ENCODE peak calls at places on chromosome 10, in nine cellular contexts. One of them, this sample, is unnamed.
A peak's percentile ranks its signal among the peaks of the same experiment; 100 is the strongest.

GRCh38 chr10:117405730-117406129 is 30.5 kb upstream of the PDZD8 start:
- DNase-seq in psoas muscle: no peak
- DNase-seq in retina: no peak
- DNase-seq in prostate gland: no peak
- DNase-seq in choroid plexus epithelial cell: no peak
- DNase-seq in SJCRH30: no peak
- DNase-seq in heart left ventricle: no peak
- DNase-seq in CD4-positive, alpha-beta memory T cell: no peak
- DNase-seq in CD8-positive, alpha-beta memory T cell: no peak
- DNase-seq in this sample: no peak

GRCh38 chr10:124614003-124614659 is 130.0 kb downstream of the FAM53B start:
- DNase-seq in psoas muscle: no peak
- DNase-seq in retina: no peak
- DNase-seq in prostate gland: no peak
- DNase-seq in choroid plexus epithelial cell: no peak
- DNase-seq in SJCRH30: no peak
- DNase-seq in heart left ventricle: no peak
- DNase-seq in CD4-positive, alpha-beta memory T cell: no peak
- DNase-seq in CD8-positive, alpha-beta memory T cell: no peak
- DNase-seq in this sample: no peak

GRCh38 chr10:18005781-18006456 is 54.2 kb downstream of the SLC39A12 start:
- DNase-seq in psoas muscle: no peak
- DNase-seq in retina: no peak
- DNase-seq in prostate gland: no peak
- DNase-seq in choroid plexus epithelial cell: peak; percentile 93
- DNase-seq in SJCRH30: no peak
- DNase-seq in heart left ventricle: peak; percentile 31
- DNase-seq in CD4-positive, alpha-beta memory T cell: no peak
- DNase-seq in CD8-positive, alpha-beta memory T cell: no peak
- DNase-seq in this sample: no peak

GRCh38 chr10:124496620-124497019 is 35.0 kb downstream of the LHPP start:
- DNase-seq in psoas muscle: peak; percentile 24
- DNase-seq in retina: no peak
- DNase-seq in prostate gland: no peak
- DNase-seq in choroid plexus epithelial cell: no peak
- DNase-seq in SJCRH30: no peak
- DNase-seq in heart left ventricle: no peak
- DNase-seq in CD4-positive, alpha-beta memory T cell: no peak
- DNase-seq in CD8-positive, alpha-beta memory T cell: no peak
- DNase-seq in this sample: no peak

GRCh38 chr10:61835069-61835908 is 66.2 kb upstream of the ARID5B start:
- DNase-seq in psoas muscle: no peak
- DNase-seq in retina: no peak
- DNase-seq in prostate gland: no peak
- DNase-seq in choroid plexus epithelial cell: peak; percentile 91
- DNase-seq in SJCRH30: peak; percentile 26
- DNase-seq in heart left ventricle: no peak
- DNase-seq in CD4-positive, alpha-beta memory T cell: peak; percentile 15
- DNase-seq in CD8-positive, alpha-beta memory T cell: no peak
- DNase-seq in this sample: no peak

GRCh38 chr10:132065491-132066105 is at the start of gene JAKMIP3:
- DNase-seq in psoas muscle: peak; percentile 65
- DNase-seq in retina: peak; percentile 72
- DNase-seq in prostate gland: peak; percentile 62
- DNase-seq in choroid plexus epithelial cell: peak; percentile 95
- DNase-seq in SJCRH30: no peak
- DNase-seq in heart left ventricle: peak; percentile 46
- DNase-seq in CD4-positive, alpha-beta memory T cell: no peak
- DNase-seq in CD8-positive, alpha-beta memory T cell: no peak
- DNase-seq in this sample: peak; percentile 46

GRCh38 chr10:123399276-123399839 is 245.2 kb downstream of the BUB3 start:
- DNase-seq in psoas muscle: no peak
- DNase-seq in retina: no peak
- DNase-seq in prostate gland: no peak
- DNase-seq in choroid plexus epithelial cell: no peak
- DNase-seq in SJCRH30: no peak
- DNase-seq in heart left ventricle: no peak
- DNase-seq in CD4-positive, alpha-beta memory T cell: no peak
- DNase-seq in CD8-positive, alpha-beta memory T cell: no peak
- DNase-seq in this sample: no peak

GRCh38 chr10:128069351-128070051 is 56.7 kb downstream of the MKI67 start:
- DNase-seq in psoas muscle: peak; percentile 86
- DNase-seq in retina: peak; percentile 82
- DNase-seq in prostate gland: peak; percentile 50
- DNase-seq in choroid plexus epithelial cell: peak; percentile 89
- DNase-seq in SJCRH30: peak; percentile 70
- DNase-seq in heart left ventricle: peak; percentile 70
- DNase-seq in CD4-positive, alpha-beta memory T cell: peak; percentile 76
- DNase-seq in CD8-positive, alpha-beta memory T cell: peak; percentile 67
- DNase-seq in this sample: peak; percentile 58

GRCh38 chr10:18658301-18658991 is 785 bp upstream of the ARL5B start:
- DNase-seq in psoas muscle: peak; percentile 47
- DNase-seq in retina: no peak
- DNase-seq in prostate gland: peak; percentile 9
- DNase-seq in choroid plexus epithelial cell: peak; percentile 33
- DNase-seq in SJCRH30: peak; percentile 4
- DNase-seq in heart left ventricle: peak; percentile 27
- DNase-seq in CD4-positive, alpha-beta memory T cell: no peak
- DNase-seq in CD8-positive, alpha-beta memory T cell: no peak
- DNase-seq in this sample: peak; percentile 49

GRCh38 chr10:4527281-4527960 is 298.6 kb upstream of the AKR1E2 start:
- DNase-seq in psoas muscle: no peak
- DNase-seq in retina: no peak
- DNase-seq in prostate gland: no peak
- DNase-seq in choroid plexus epithelial cell: no peak
- DNase-seq in SJCRH30: peak; percentile 50
- DNase-seq in heart left ventricle: no peak
- DNase-seq in CD4-positive, alpha-beta memory T cell: no peak
- DNase-seq in CD8-positive, alpha-beta memory T cell: no peak
- DNase-seq in this sample: no peak

GRCh38 chr10:112732277-112732891 is 217.7 kb upstream of the TCF7L2 start:
- DNase-seq in psoas muscle: no peak
- DNase-seq in retina: peak; percentile 73
- DNase-seq in prostate gland: no peak
- DNase-seq in choroid plexus epithelial cell: no peak
- DNase-seq in SJCRH30: peak; percentile 84
- DNase-seq in heart left ventricle: peak; percentile 37
- DNase-seq in CD4-positive, alpha-beta memory T cell: no peak
- DNase-seq in CD8-positive, alpha-beta memory T cell: no peak
- DNase-seq in this sample: no peak

GRCh38 chr10:27153855-27154198 is 357 bp downstream of the YME1L1 start:
- DNase-seq in psoas muscle: no peak
- DNase-seq in retina: no peak
- DNase-seq in prostate gland: peak; percentile 16
- DNase-seq in choroid plexus epithelial cell: peak; percentile 29
- DNase-seq in SJCRH30: peak; percentile 30
- DNase-seq in heart left ventricle: no peak
- DNase-seq in CD4-positive, alpha-beta memory T cell: no peak
- DNase-seq in CD8-positive, alpha-beta memory T cell: no peak
- DNase-seq in this sample: no peak

GRCh38 chr10:44386546-44387052 is 1.7 kb upstream of the CXCL12 start:
- DNase-seq in psoas muscle: peak; percentile 84
- DNase-seq in retina: peak; percentile 94
- DNase-seq in prostate gland: no peak
- DNase-seq in choroid plexus epithelial cell: peak; percentile 73
- DNase-seq in SJCRH30: no peak
- DNase-seq in heart left ventricle: peak; percentile 75
- DNase-seq in CD4-positive, alpha-beta memory T cell: peak; percentile 22
- DNase-seq in CD8-positive, alpha-beta memory T cell: peak; percentile 8
- DNase-seq in this sample: peak; percentile 33

GRCh38 chr10:112359606-112360307 is 14.2 kb upstream of the ACSL5 start:
- DNase-seq in psoas muscle: no peak
- DNase-seq in retina: no peak
- DNase-seq in prostate gland: no peak
- DNase-seq in choroid plexus epithelial cell: no peak
- DNase-seq in SJCRH30: no peak
- DNase-seq in heart left ventricle: no peak
- DNase-seq in CD4-positive, alpha-beta memory T cell: no peak
- DNase-seq in CD8-positive, alpha-beta memory T cell: no peak
- DNase-seq in this sample: peak; percentile 9

GRCh38 chr10:80122110-80122710 is 10.3 kb upstream of the PLAC9 start:
- DNase-seq in psoas muscle: no peak
- DNase-seq in retina: no peak
- DNase-seq in prostate gland: no peak
- DNase-seq in choroid plexus epithelial cell: no peak
- DNase-seq in SJCRH30: no peak
- DNase-seq in heart left ventricle: no peak
- DNase-seq in CD4-positive, alpha-beta memory T cell: no peak
- DNase-seq in CD8-positive, alpha-beta memory T cell: no peak
- DNase-seq in this sample: no peak

GRCh38 chr10:31921031-31921430 is 7.6 kb downstream of the ARHGAP12 start:
- DNase-seq in psoas muscle: no peak
- DNase-seq in retina: no peak
- DNase-seq in prostate gland: no peak
- DNase-seq in choroid plexus epithelial cell: no peak
- DNase-seq in SJCRH30: no peak
- DNase-seq in heart left ventricle: no peak
- DNase-seq in CD4-positive, alpha-beta memory T cell: no peak
- DNase-seq in CD8-positive, alpha-beta memory T cell: no peak
- DNase-seq in this sample: no peak

GRCh38 chr10:104300736-104301292 is 31.8 kb downstream of the GSTO2 start:
- DNase-seq in psoas muscle: peak; percentile 86
- DNase-seq in retina: peak; percentile 63
- DNase-seq in prostate gland: peak; percentile 80
- DNase-seq in choroid plexus epithelial cell: peak; percentile 96
- DNase-seq in SJCRH30: peak; percentile 71
- DNase-seq in heart left ventricle: peak; percentile 90
- DNase-seq in CD4-positive, alpha-beta memory T cell: no peak
- DNase-seq in CD8-positive, alpha-beta memory T cell: no peak
- DNase-seq in this sample: peak; percentile 66

GRCh38 chr10:110527731-110528171 is 30.0 kb downstream of the DUSP5 start:
- DNase-seq in psoas muscle: no peak
- DNase-seq in retina: no peak
- DNase-seq in prostate gland: no peak
- DNase-seq in choroid plexus epithelial cell: peak; percentile 78
- DNase-seq in SJCRH30: no peak
- DNase-seq in heart left ventricle: no peak
- DNase-seq in CD4-positive, alpha-beta memory T cell: no peak
- DNase-seq in CD8-positive, alpha-beta memory T cell: no peak
- DNase-seq in this sample: no peak

GRCh38 chr10:121043124-121043849 is 192.1 kb downstream of the WDR11 start:
- DNase-seq in psoas muscle: no peak
- DNase-seq in retina: no peak
- DNase-seq in prostate gland: no peak
- DNase-seq in choroid plexus epithelial cell: peak; percentile 26
- DNase-seq in SJCRH30: peak; percentile 63
- DNase-seq in heart left ventricle: no peak
- DNase-seq in CD4-positive, alpha-beta memory T cell: no peak
- DNase-seq in CD8-positive, alpha-beta memory T cell: no peak
- DNase-seq in this sample: no peak

GRCh38 chr10:122159159-122159970 is 111.7 kb upstream of the BTBD16 start:
- DNase-seq in psoas muscle: no peak
- DNase-seq in retina: peak; percentile 85
- DNase-seq in prostate gland: no peak
- DNase-seq in choroid plexus epithelial cell: peak; percentile 53
- DNase-seq in SJCRH30: no peak
- DNase-seq in heart left ventricle: no peak
- DNase-seq in CD4-positive, alpha-beta memory T cell: no peak
- DNase-seq in CD8-positive, alpha-beta memory T cell: no peak
- DNase-seq in this sample: no peak

GRCh38 chr10:103451871-103452713 is at the start of gene CALHM2:
- DNase-seq in psoas muscle: peak; percentile 82
- DNase-seq in retina: peak; percentile 84
- DNase-seq in prostate gland: peak; percentile 34
- DNase-seq in choroid plexus epithelial cell: peak; percentile 68
- DNase-seq in SJCRH30: peak; percentile 85
- DNase-seq in heart left ventricle: peak; percentile 85
- DNase-seq in CD4-positive, alpha-beta memory T cell: peak; percentile 57
- DNase-seq in CD8-positive, alpha-beta memory T cell: peak; percentile 43
- DNase-seq in this sample: peak; percentile 64

GRCh38 chr10:123459371-123460224 is 206.6 kb upstream of the GPR26 start:
- DNase-seq in psoas muscle: no peak
- DNase-seq in retina: no peak
- DNase-seq in prostate gland: no peak
- DNase-seq in choroid plexus epithelial cell: no peak
- DNase-seq in SJCRH30: no peak
- DNase-seq in heart left ventricle: no peak
- DNase-seq in CD4-positive, alpha-beta memory T cell: no peak
- DNase-seq in CD8-positive, alpha-beta memory T cell: no peak
- DNase-seq in this sample: no peak

GRCh38 chr10:122953827-122954730 is at the start of gene C10orf88:
- DNase-seq in psoas muscle: peak; percentile 99
- DNase-seq in retina: peak; percentile 96
- DNase-seq in prostate gland: peak; percentile 95
- DNase-seq in choroid plexus epithelial cell: peak; percentile 99
- DNase-seq in SJCRH30: peak; percentile 97
- DNase-seq in heart left ventricle: peak; percentile 98
- DNase-seq in CD4-positive, alpha-beta memory T cell: peak; percentile 95
- DNase-seq in CD8-positive, alpha-beta memory T cell: peak; percentile 95
- DNase-seq in this sample: peak; percentile 95

GRCh38 chr10:13188593-13188992 is 27.2 kb downstream of the MCM10 start:
- DNase-seq in psoas muscle: peak; percentile 55
- DNase-seq in retina: no peak
- DNase-seq in prostate gland: no peak
- DNase-seq in choroid plexus epithelial cell: no peak
- DNase-seq in SJCRH30: no peak
- DNase-seq in heart left ventricle: no peak
- DNase-seq in CD4-positive, alpha-beta memory T cell: no peak
- DNase-seq in CD8-positive, alpha-beta memory T cell: no peak
- DNase-seq in this sample: no peak

GRCh38 chr10:19767876-19768275 is 48.4 kb upstream of the PLXDC2 start:
- DNase-seq in psoas muscle: no peak
- DNase-seq in retina: no peak
- DNase-seq in prostate gland: no peak
- DNase-seq in choroid plexus epithelial cell: no peak
- DNase-seq in SJCRH30: no peak
- DNase-seq in heart left ventricle: no peak
- DNase-seq in CD4-positive, alpha-beta memory T cell: no peak
- DNase-seq in CD8-positive, alpha-beta memory T cell: no peak
- DNase-seq in this sample: no peak

GRCh38 chr10:114282526-114282925 is 43.5 kb downstream of the VWA2 start:
- DNase-seq in psoas muscle: no peak
- DNase-seq in retina: no peak
- DNase-seq in prostate gland: no peak
- DNase-seq in choroid plexus epithelial cell: no peak
- DNase-seq in SJCRH30: no peak
- DNase-seq in heart left ventricle: no peak
- DNase-seq in CD4-positive, alpha-beta memory T cell: no peak
- DNase-seq in CD8-positive, alpha-beta memory T cell: no peak
- DNase-seq in this sample: no peak